ENCODE peak calls at places on chromosomes 13 and 19, in seven cellular contexts. H, K, T, I, J, V and N are unnamed samples.

GRCh38 chr13:96780105-96780504 is 214.2 kb downstream of the OXGR1 start:
- DNase-seq in H (no peak), K (no peak), T (no peak), I (no peak), J (no peak), V (no peak), N (no peak)

GRCh38 chr19:5828661-5829566 is 10.6 kb downstream of the FUT6 start:
- DNase-seq in H (no peak), K (no peak), T (no peak), I (no peak), J (peak), V (peak), N (peak)

GRCh38 chr13:111313911-111314425 is 6.5 kb upstream of the TEX29 start:
- DNase-seq in H (no peak), K (no peak), T (no peak), I (no peak), J (no peak), V (no peak), N (no peak)

GRCh38 chr13:30033681-30034447 is 183.4 kb upstream of the UBL3 start:
- DNase-seq in H (no peak), K (no peak), T (peak), I (no peak), J (no peak), V (peak), N (no peak)

GRCh38 chr13:32045963-32046785 is 14.6 kb downstream of the FRY start:
- DNase-seq in H (no peak), K (peak), T (no peak), I (no peak), J (no peak), V (peak), N (no peak)

GRCh38 chr13:112686987-112687386 is 2.9 kb upstream of the ATP11A start:
- DNase-seq in H (no peak), K (no peak), T (no peak), I (peak), J (peak), V (no peak), N (no peak)

GRCh38 chr13:93290503-93290902 is 63.9 kb downstream of the GPC6 start:
- DNase-seq in H (no peak), K (no peak), T (no peak), I (no peak), J (no peak), V (peak), N (no peak)

GRCh38 chr13:47087841-47088240 is 191.0 kb upstream of the HTR2A start:
- DNase-seq in H (no peak), K (no peak), T (peak), I (no peak), J (no peak), V (peak), N (no peak)

GRCh38 chr13:44470623-44471562 is 97.3 kb downstream of the SERP2 start:
- DNase-seq in H (no peak), K (peak), T (no peak), I (no peak), J (no peak), V (peak), N (no peak)

GRCh38 chr13:106100261-106100919 is 435.1 kb downstream of the EFNB2 start:
- DNase-seq in H (no peak), K (peak), T (no peak), I (no peak), J (peak), V (no peak), N (no peak)

GRCh38 chr19:6239871-6240676 is 39.7 kb downstream of the MLLT1 start:
- DNase-seq in H (no peak), K (no peak), T (no peak), I (no peak), J (no peak), V (no peak), N (no peak)

GRCh38 chr13:26706381-26706780 is 54.2 kb downstream of the GPR12 start:
- DNase-seq in H (no peak), K (no peak), T (no peak), I (no peak), J (no peak), V (no peak), N (no peak)

GRCh38 chr19:54231077-54231931 is 8.5 kb upstream of the LILRB3 start:
- DNase-seq in H (peak), K (no peak), T (peak), I (peak), J (peak), V (peak), N (peak)

GRCh38 chr19:42003506-42004294 is 9.7 kb upstream of the ATP1A3 start:
- DNase-seq in H (no peak), K (no peak), T (no peak), I (no peak), J (no peak), V (no peak), N (no peak)

GRCh38 chr19:46922465-46922864 is 61.7 kb downstream of the ARHGAP35 start:
- DNase-seq in H (no peak), K (no peak), T (no peak), I (no peak), J (no peak), V (no peak), N (no peak)

GRCh38 chr13:29594710-29595379 is 643 bp downstream of the SLC7A1 start:
- DNase-seq in H (peak), K (no peak), T (peak), I (peak), J (peak), V (peak), N (no peak)

GRCh38 chr19:6772028-6772865 is at the start of gene VAV1:
- DNase-seq in H (peak), K (no peak), T (no peak), I (peak), J (no peak), V (no peak), N (peak)

GRCh38 chr13:33251131-33251629 is 34.4 kb downstream of the STARD13 start:
- DNase-seq in H (no peak), K (no peak), T (peak), I (no peak), J (no peak), V (peak), N (no peak)

GRCh38 chr19:8552810-8553209 is 24.4 kb downstream of the MYO1F start:
- DNase-seq in H (no peak), K (no peak), T (no peak), I (no peak), J (peak), V (peak), N (no peak)

GRCh38 chr13:76812206-76812882 is 73.9 kb downstream of the KCTD12 start:
- DNase-seq in H (no peak), K (no peak), T (peak), I (no peak), J (no peak), V (no peak), N (no peak)

GRCh38 chr19:45446295-45446694 is 21.5 kb upstream of the FOSB start:
- DNase-seq in H (no peak), K (no peak), T (no peak), I (no peak), J (no peak), V (peak), N (no peak)

GRCh38 chr13:20993661-20994440 is 67.5 kb downstream of the LATS2 start:
- DNase-seq in H (no peak), K (no peak), T (peak), I (no peak), J (no peak), V (peak), N (no peak)

GRCh38 chr13:111926501-111927180 is 140.3 kb upstream of the SOX1 start:
- DNase-seq in H (no peak), K (no peak), T (no peak), I (no peak), J (no peak), V (no peak), N (no peak)

GRCh38 chr13:74206061-74206561 is 71.9 kb upstream of the KLF12 start:
- DNase-seq in H (no peak), K (no peak), T (peak), I (no peak), J (no peak), V (peak), N (no peak)

GRCh38 chr13:44435142-44435982 is 61.7 kb downstream of the SERP2 start:
- DNase-seq in H (peak), K (peak), T (peak), I (peak), J (peak), V (peak), N (peak)

GRCh38 chr19:55146078-55146647 is 2.8 kb downstream of the TNNT1 start:
- DNase-seq in H (no peak), K (peak), T (peak), I (no peak), J (no peak), V (no peak), N (no peak)

GRCh38 chr13:26923824-26924605 is 163.4 kb upstream of the GPR12 start:
- DNase-seq in H (no peak), K (no peak), T (peak), I (no peak), J (no peak), V (peak), N (no peak)

GRCh38 chr13:72952529-72953141 is 106.2 kb upstream of the KLF5 start:
- DNase-seq in H (no peak), K (no peak), T (no peak), I (no peak), J (no peak), V (peak), N (no peak)

GRCh38 chr19:37218592-37218935 is 550 bp downstream of the ZNF383 start:
- DNase-seq in H (no peak), K (no peak), T (no peak), I (no peak), J (no peak), V (peak), N (no peak)

GRCh38 chr13:101829484-101829883 is 377.0 kb downstream of the ITGBL1 start:
- DNase-seq in H (no peak), K (no peak), T (no peak), I (no peak), J (no peak), V (peak), N (no peak)

GRCh38 chr13:32622827-32623226 is 36.6 kb downstream of the PDS5B start:
- DNase-seq in H (peak), K (no peak), T (no peak), I (no peak), J (no peak), V (no peak), N (no peak)

GRCh38 chr13:95497307-95497943 is 55.1 kb upstream of the CLDN10 start:
- DNase-seq in H (no peak), K (no peak), T (no peak), I (peak), J (no peak), V (no peak), N (peak)

GRCh38 chr19:35178701-35179100 is 24.2 kb downstream of the FXYD5 start:
- DNase-seq in H (no peak), K (no peak), T (no peak), I (no peak), J (no peak), V (peak), N (no peak)

GRCh38 chr19:44823373-44823698 is 14.4 kb downstream of the BCAM start:
- DNase-seq in H (no peak), K (no peak), T (no peak), I (no peak), J (no peak), V (no peak), N (no peak)

GRCh38 chr13:75704194-75704941 is 68.2 kb downstream of the LMO7 start:
- DNase-seq in H (no peak), K (no peak), T (no peak), I (no peak), J (no peak), V (peak), N (no peak)

GRCh38 chr19:18514800-18515682 is 6.8 kb downstream of the ELL start:
- DNase-seq in H (no peak), K (no peak), T (no peak), I (no peak), J (no peak), V (peak), N (peak)

GRCh38 chr19:35717665-35718344 is at the start of gene KMT2B:
- DNase-seq in H (no peak), K (peak), T (peak), I (peak), J (no peak), V (no peak), N (no peak)

GRCh38 chr13:101527130-101527529 is 74.7 kb downstream of the ITGBL1 start:
- DNase-seq in H (no peak), K (no peak), T (no peak), I (no peak), J (no peak), V (no peak), N (no peak)